ENCODE peak calls at places on chromosome 4, in six cellular contexts. One of them, this sample, is unnamed.

GRCh38 chr4:6229671-6230501 is 29.5 kb upstream of the JAKMIP1 start:
- DNase-seq in uterus: no peak
- DNase-seq in upper lobe of left lung: no peak
- DNase-seq in transverse colon: no peak
- DNase-seq in RWPE2: no peak
- DNase-seq in psoas muscle: no peak
- DNase-seq in this sample: no peak

GRCh38 chr4:62302710-62303109 is 1102.6 kb downstream of the ADGRL3 start:
- DNase-seq in upper lobe of left lung: no peak
- DNase-seq in RWPE2: no peak
- DNase-seq in psoas muscle: no peak
- DNase-seq in uterus: no peak
- DNase-seq in transverse colon: no peak
- DNase-seq in this sample: no peak

GRCh38 chr4:158801066-158801465 is 32.2 kb downstream of the FNIP2 start:
- DNase-seq in psoas muscle: no peak
- DNase-seq in RWPE2: no peak
- DNase-seq in transverse colon: peak; percentile 36
- DNase-seq in upper lobe of left lung: no peak
- DNase-seq in uterus: no peak
- DNase-seq in this sample: no peak

GRCh38 chr4:157779084-157779483 is 393.7 kb downstream of the GASK1B start:
- DNase-seq in upper lobe of left lung: no peak
- DNase-seq in RWPE2: no peak
- DNase-seq in transverse colon: no peak
- DNase-seq in uterus: no peak
- DNase-seq in psoas muscle: no peak
- DNase-seq in this sample: peak; percentile 37

GRCh38 chr4:154622598-154622997 is 10.1 kb upstream of the FGG start:
- DNase-seq in uterus: no peak
- DNase-seq in transverse colon: no peak
- DNase-seq in upper lobe of left lung: no peak
- DNase-seq in RWPE2: no peak
- DNase-seq in psoas muscle: no peak
- DNase-seq in this sample: no peak

GRCh38 chr4:98688416-98689290 is 30.2 kb upstream of the TSPAN5 start:
- DNase-seq in transverse colon: no peak
- DNase-seq in uterus: no peak
- DNase-seq in upper lobe of left lung: no peak
- DNase-seq in RWPE2: no peak
- DNase-seq in psoas muscle: no peak
- DNase-seq in this sample: no peak

GRCh38 chr4:105414316-105414715 is 59.5 kb downstream of the PPA2 start:
- DNase-seq in psoas muscle: no peak
- DNase-seq in upper lobe of left lung: no peak
- DNase-seq in uterus: no peak
- DNase-seq in RWPE2: no peak
- DNase-seq in transverse colon: no peak
- DNase-seq in this sample: no peak

GRCh38 chr4:168867128-168867527 is 142.9 kb downstream of the CBR4 start:
- DNase-seq in RWPE2: no peak
- DNase-seq in upper lobe of left lung: no peak
- DNase-seq in uterus: no peak
- DNase-seq in transverse colon: no peak
- DNase-seq in psoas muscle: no peak
- DNase-seq in this sample: no peak

GRCh38 chr4:39900966-39901365 is 76.7 kb downstream of the PDS5A start:
- DNase-seq in transverse colon: no peak
- DNase-seq in upper lobe of left lung: no peak
- DNase-seq in psoas muscle: no peak
- DNase-seq in uterus: no peak
- DNase-seq in RWPE2: no peak
- DNase-seq in this sample: no peak

GRCh38 chr4:169658970-169659735 is 38.8 kb downstream of the CLCN3 start:
- DNase-seq in psoas muscle: no peak
- DNase-seq in uterus: no peak
- DNase-seq in RWPE2: no peak
- DNase-seq in upper lobe of left lung: no peak
- DNase-seq in transverse colon: no peak
- DNase-seq in this sample: no peak

GRCh38 chr4:73034896-73035295 is 34.6 kb downstream of the COX18 start:
- DNase-seq in RWPE2: no peak
- DNase-seq in psoas muscle: no peak
- DNase-seq in transverse colon: no peak
- DNase-seq in upper lobe of left lung: no peak
- DNase-seq in uterus: no peak
- DNase-seq in this sample: no peak

GRCh38 chr4:26178874-26179273 is 141.9 kb upstream of the RBPJ start:
- DNase-seq in RWPE2: no peak
- DNase-seq in psoas muscle: peak; percentile 21
- DNase-seq in uterus: peak; percentile 27
- DNase-seq in transverse colon: peak; percentile 28
- DNase-seq in upper lobe of left lung: no peak
- DNase-seq in this sample: no peak

GRCh38 chr4:57013529-57014120 is 34.9 kb downstream of the POLR2B start:
- DNase-seq in RWPE2: no peak
- DNase-seq in transverse colon: no peak
- DNase-seq in upper lobe of left lung: no peak
- DNase-seq in uterus: no peak
- DNase-seq in psoas muscle: no peak
- DNase-seq in this sample: no peak

GRCh38 chr4:91837608-91838029 is 466.1 kb upstream of the GRID2 start:
- DNase-seq in uterus: no peak
- DNase-seq in RWPE2: no peak
- DNase-seq in upper lobe of left lung: no peak
- DNase-seq in transverse colon: no peak
- DNase-seq in psoas muscle: no peak
- DNase-seq in this sample: no peak

DNA sequence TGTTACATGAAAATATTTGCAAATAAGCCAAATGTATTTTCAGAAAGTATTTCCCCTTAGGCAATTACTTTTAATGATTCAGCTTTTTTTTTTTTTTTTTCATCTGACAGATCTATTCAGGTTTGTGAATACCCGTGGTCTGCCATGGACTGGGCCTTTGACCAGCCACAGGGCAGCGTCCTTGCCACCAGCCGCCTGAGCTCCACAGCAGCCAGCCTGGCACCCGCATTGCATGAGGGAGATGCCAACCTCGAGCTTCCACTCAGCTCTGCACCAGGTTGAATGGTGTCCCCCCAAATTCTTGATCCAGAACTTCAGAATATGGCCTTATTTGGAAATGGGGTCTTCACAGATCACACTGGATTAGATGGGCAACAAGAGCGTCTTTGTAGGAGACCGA is 14.6 kb downstream of the TMEM271 start:
- DNase-seq in upper lobe of left lung: no peak
- DNase-seq in transverse colon: no peak
- DNase-seq in RWPE2: no peak
- DNase-seq in uterus: no peak
- DNase-seq in psoas muscle: no peak
- DNase-seq in this sample: no peak
- H3K9me3 ChIP-seq in upper lobe of left lung: no peaks in the 10 kb centered on the region
- H3K9me3 ChIP-seq in transverse colon: no peaks in the 10 kb centered on the region
- H3K9me3 ChIP-seq in RWPE2: no peaks in the 10 kb centered on the region
- H3K9me3 ChIP-seq in uterus: no peaks in the 10 kb centered on the region
- H3K9me3 ChIP-seq in psoas muscle: no peaks in the 10 kb centered on the region
- H3K9me3 ChIP-seq in this sample: no peaks in the 10 kb centered on the region

DNA sequence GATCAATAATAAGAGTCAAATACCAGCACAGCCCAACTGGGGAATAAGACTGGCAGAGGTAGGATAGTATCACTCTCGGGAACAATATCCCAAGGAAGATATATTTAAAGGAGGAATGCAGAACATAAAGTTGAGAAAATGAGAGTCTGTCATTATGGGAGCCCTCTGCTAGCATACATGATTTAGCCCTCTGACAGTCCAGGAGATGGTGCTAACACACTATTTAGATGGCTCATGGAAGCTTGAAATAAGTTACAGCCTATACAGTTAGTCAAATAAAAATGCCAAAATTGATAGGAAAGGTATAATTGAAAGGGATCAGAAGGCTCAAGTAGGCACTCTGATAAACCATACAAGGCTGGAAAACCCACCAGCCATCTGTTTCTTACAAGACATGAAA is 201.0 kb upstream of the NEIL3 start:
- DNase-seq in transverse colon: no peak
- DNase-seq in upper lobe of left lung: no peak
- DNase-seq in psoas muscle: no peak
- DNase-seq in RWPE2: no peak
- DNase-seq in uterus: no peak
- DNase-seq in this sample: no peak
- TF ChIP-seq CTCF in transverse colon: no peak
- TF ChIP-seq CTCF in upper lobe of left lung: no peak
- TF ChIP-seq CTCF in psoas muscle: no peak
- TF ChIP-seq CTCF in RWPE2: peak; percentile 37
- TF ChIP-seq CTCF in uterus: no peak
- TF ChIP-seq CTCF in this sample: peak; percentile 39

GRCh38 chr4:87050596-87050995 is 115.8 kb downstream of the AFF1 start:
- DNase-seq in transverse colon: no peak
- DNase-seq in RWPE2: no peak
- DNase-seq in uterus: no peak
- DNase-seq in psoas muscle: no peak
- DNase-seq in upper lobe of left lung: no peak
- DNase-seq in this sample: no peak

GRCh38 chr4:87051121-87051713 is 116.4 kb downstream of the AFF1 start:
- DNase-seq in uterus: no peak
- DNase-seq in RWPE2: no peak
- DNase-seq in transverse colon: no peak
- DNase-seq in upper lobe of left lung: no peak
- DNase-seq in psoas muscle: no peak
- DNase-seq in this sample: no peak

GRCh38 chr4:87047281-87047798 is 112.5 kb downstream of the AFF1 start:
- DNase-seq in uterus: no peak
- DNase-seq in RWPE2: no peak
- DNase-seq in upper lobe of left lung: no peak
- DNase-seq in transverse colon: no peak
- DNase-seq in psoas muscle: no peak
- DNase-seq in this sample: no peak

GRCh38 chr4:87052615-87053014 is 117.8 kb downstream of the AFF1 start:
- DNase-seq in uterus: no peak
- DNase-seq in RWPE2: no peak
- DNase-seq in psoas muscle: no peak
- DNase-seq in upper lobe of left lung: no peak
- DNase-seq in transverse colon: no peak
- DNase-seq in this sample: no peak

DNA sequence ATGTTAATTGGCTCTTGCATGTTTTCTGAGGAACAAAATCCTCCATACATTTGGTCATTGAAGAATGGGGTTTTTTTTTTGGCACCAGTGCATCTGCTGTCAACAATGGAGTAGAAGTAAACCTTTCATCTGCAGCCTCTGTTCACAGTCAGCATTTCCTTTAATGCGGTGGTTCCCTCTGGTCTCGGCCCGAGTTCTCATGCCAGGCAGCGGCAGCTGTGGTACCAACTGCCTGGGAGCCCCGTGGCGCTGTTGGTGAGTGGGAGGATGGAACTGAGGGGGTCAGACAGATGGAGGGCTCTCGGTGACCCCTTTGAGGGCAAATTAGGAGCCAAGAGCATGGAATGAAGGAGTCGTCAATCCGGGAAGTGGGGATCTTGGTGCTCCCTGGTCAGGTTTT is 114.7 kb downstream of the AFF1 start:
- DNase-seq in RWPE2: no peak
- DNase-seq in transverse colon: no peak
- DNase-seq in uterus: no peak
- DNase-seq in upper lobe of left lung: no peak
- DNase-seq in psoas muscle: no peak
- DNase-seq in this sample: no peak
- H3K4me3 ChIP-seq in RWPE2: no peak overlapping the region
- H3K4me3 ChIP-seq in transverse colon: no peak overlapping the region
- H3K4me3 ChIP-seq in uterus: no peak overlapping the region
- H3K4me3 ChIP-seq in upper lobe of left lung: no peak overlapping the region
- H3K4me3 ChIP-seq in psoas muscle: no peak overlapping the region
- H3K4me3 ChIP-seq in this sample: no peak overlapping the region

GRCh38 chr4:109410776-109411175 is 22.8 kb upstream of the SEC24B start:
- DNase-seq in psoas muscle: no peak
- DNase-seq in RWPE2: no peak
- DNase-seq in upper lobe of left lung: no peak
- DNase-seq in transverse colon: no peak
- DNase-seq in uterus: no peak
- DNase-seq in this sample: no peak

GRCh38 chr4:109414938-109415337 is 18.7 kb upstream of the SEC24B start:
- DNase-seq in psoas muscle: no peak
- DNase-seq in RWPE2: no peak
- DNase-seq in uterus: no peak
- DNase-seq in upper lobe of left lung: no peak
- DNase-seq in transverse colon: no peak
- DNase-seq in this sample: no peak

GRCh38 chr4:109411964-109412363 is 21.7 kb upstream of the SEC24B start:
- DNase-seq in upper lobe of left lung: no peak
- DNase-seq in transverse colon: no peak
- DNase-seq in uterus: no peak
- DNase-seq in RWPE2: no peak
- DNase-seq in psoas muscle: peak; percentile 24
- DNase-seq in this sample: peak; percentile 54

GRCh38 chr4:109410226-109410625 is 23.4 kb upstream of the SEC24B start:
- DNase-seq in psoas muscle: no peak
- DNase-seq in RWPE2: no peak
- DNase-seq in uterus: no peak
- DNase-seq in transverse colon: no peak
- DNase-seq in upper lobe of left lung: no peak
- DNase-seq in this sample: no peak

GRCh38 chr4:109412805-109413204 is 20.8 kb upstream of the SEC24B start:
- DNase-seq in uterus: no peak
- DNase-seq in psoas muscle: no peak
- DNase-seq in upper lobe of left lung: no peak
- DNase-seq in RWPE2: no peak
- DNase-seq in transverse colon: no peak
- DNase-seq in this sample: no peak
- H3K9me3 ChIP-seq in uterus: no peaks in the 10 kb centered on the region
- H3K9me3 ChIP-seq in psoas muscle: no peaks in the 10 kb centered on the region
- H3K9me3 ChIP-seq in upper lobe of left lung: no peaks in the 10 kb centered on the region
- H3K9me3 ChIP-seq in RWPE2: no peaks in the 10 kb centered on the region
- H3K9me3 ChIP-seq in transverse colon: no peaks in the 10 kb centered on the region
- H3K9me3 ChIP-seq in this sample: no peaks in the 10 kb centered on the region

GRCh38 chr4:116389139-116389538 is 696.2 kb downstream of the TRAM1L1 start:
- DNase-seq in upper lobe of left lung: no peak
- DNase-seq in uterus: no peak
- DNase-seq in psoas muscle: no peak
- DNase-seq in transverse colon: no peak
- DNase-seq in RWPE2: no peak
- DNase-seq in this sample: no peak
- TF ChIP-seq CTCF in upper lobe of left lung: no peak
- TF ChIP-seq CTCF in uterus: no peak
- TF ChIP-seq CTCF in psoas muscle: no peak
- TF ChIP-seq CTCF in transverse colon: no peak
- TF ChIP-seq CTCF in RWPE2: no peak
- TF ChIP-seq CTCF in this sample: no peak

GRCh38 chr4:95158626-95159025 is 390.1 kb downstream of the UNC5C start:
- DNase-seq in upper lobe of left lung: no peak
- DNase-seq in RWPE2: no peak
- DNase-seq in psoas muscle: no peak
- DNase-seq in uterus: no peak
- DNase-seq in transverse colon: no peak
- DNase-seq in this sample: no peak
- H3K4me3 ChIP-seq in upper lobe of left lung: no peak overlapping the region
- H3K4me3 ChIP-seq in RWPE2: no peak overlapping the region
- H3K4me3 ChIP-seq in psoas muscle: no peak overlapping the region
- H3K4me3 ChIP-seq in uterus: no peak overlapping the region
- H3K4me3 ChIP-seq in transverse colon: no peak overlapping the region
- H3K4me3 ChIP-seq in this sample: no peak overlapping the region